ENCODE peak calls at places on chromosomes 2 and 18, in eight cellular contexts. W is cardiac muscle cell, O is thoracic aorta, P is left ventricle myocardium inferior, X is suprapubic skin, Z is Panc1, M is psoas muscle, H is NT2/D1. I is an unnamed sample.

GRCh38 chr2:71905205-71905604 is 242.5 kb downstream of the CYP26B1 start:
- DNase-seq in W (no peak), Z (no peak), M (no peak), X (no peak), P (no peak), H (no peak), O (no peak), I (no peak)

GRCh38 chr2:66532972-66533868 is 98.3 kb downstream of the MEIS1 start:
- DNase-seq in O (no peak), X (no peak), M (peak; percentile 18), P (no peak), H (no peak), W (no peak), Z (no peak), I (no peak)

GRCh38 chr2:85994421-85994777 is 105.6 kb upstream of the ST3GAL5 start:
- DNase-seq in O (no peak), H (no peak), W (no peak), Z (no peak), X (peak; percentile 11), M (no peak), P (no peak), I (no peak)

GRCh38 chr2:8115966-8116365 is 565.9 kb upstream of the ID2 start:
- DNase-seq in X (no peak), H (no peak), P (no peak), Z (no peak), O (no peak), M (no peak), W (no peak), I (no peak)

GRCh38 chr2:84713441-84713840 is 167.4 kb downstream of the TRABD2A start:
- DNase-seq in H (no peak), Z (no peak), O (no peak), P (no peak), W (no peak), X (no peak), M (no peak), I (no peak)

GRCh38 chr2:234290671-234291070 is 206.2 kb downstream of the ARL4C start:
- DNase-seq in Z (no peak), H (no peak), W (no peak), O (no peak), M (no peak), P (no peak), X (no peak), I (no peak)

GRCh38 chr2:67627456-67627855 is 230.3 kb downstream of the ETAA1 start:
- DNase-seq in O (no peak), X (no peak), W (no peak), Z (no peak), P (no peak), H (no peak), M (no peak), I (no peak)

GRCh38 chr18:49017813-49018552 is 67.2 kb upstream of the SMAD7 start:
- DNase-seq in M (no peak), H (no peak), W (no peak), O (no peak), X (peak; percentile 64), Z (no peak), P (no peak), I (peak; percentile 35)

GRCh38 chr2:47402805-47403691 is at the start of gene MSH2:
- DNase-seq in Z (peak; percentile 67), H (peak; percentile 98), P (peak; percentile 92), O (peak; percentile 49), W (peak; percentile 95), M (peak; percentile 92), X (peak; percentile 97), I (peak; percentile 98)

GRCh38 chr18:70288171-70288850 is 534 bp upstream of the SOCS6 start:
- DNase-seq in X (peak; percentile 80), H (no peak), M (peak; percentile 58), W (no peak), P (peak; percentile 52), O (no peak), Z (no peak), I (peak; percentile 88)

GRCh38 chr2:169276045-169276444 is 86.3 kb downstream of the LRP2 start:
- DNase-seq in W (peak; percentile 8), M (no peak), O (no peak), Z (no peak), X (no peak), H (no peak), P (no peak), I (no peak)

GRCh38 chr18:44936485-44936884 is 255.8 kb downstream of the SETBP1 start:
- DNase-seq in X (no peak), O (no peak), M (no peak), W (no peak), Z (no peak), P (no peak), H (no peak), I (no peak)

GRCh38 chr2:215899111-215900074 is 114.0 kb downstream of the MREG start:
- DNase-seq in M (no peak), W (no peak), X (no peak), O (no peak), H (no peak), P (no peak), Z (no peak), I (no peak)

GRCh38 chr18:49447810-49448745 is 12.4 kb downstream of the DYM start:
- DNase-seq in W (peak; percentile 69), P (no peak), H (peak; percentile 73), Z (no peak), X (no peak), O (no peak), M (no peak), I (peak; percentile 67)

GRCh38 chr2:644871-645270 is 32.3 kb downstream of the TMEM18 start:
- DNase-seq in O (no peak), M (no peak), P (no peak), X (peak; percentile 62), Z (no peak), W (no peak), H (no peak), I (no peak)

GRCh38 chr2:194100201-194100600 is 1556.8 kb upstream of the SLC39A10 start:
- DNase-seq in M (no peak), W (no peak), H (no peak), X (no peak), O (no peak), Z (no peak), P (no peak), I (no peak)

GRCh38 chr2:223101340-223102039 is 49.5 kb downstream of the KCNE4 start:
- DNase-seq in W (peak; percentile 36), M (no peak), Z (peak; percentile 10), P (no peak), H (peak; percentile 65), O (no peak), X (no peak), I (peak; percentile 67)

GRCh38 chr2:174963437-174964400 is 41.5 kb downstream of the CHN1 start:
- DNase-seq in W (peak; percentile 17), Z (no peak), M (no peak), P (no peak), H (no peak), X (no peak), O (no peak), I (no peak)

GRCh38 chr2:11498543-11499034 is 32.6 kb upstream of the E2F6 start:
- DNase-seq in P (peak; percentile 89), Z (no peak), H (no peak), O (no peak), X (peak; percentile 85), W (peak; percentile 20), M (peak; percentile 85), I (no peak)

GRCh38 chr18:74457743-74458465 is 796 bp upstream of the DIPK1C start:
- DNase-seq in H (no peak), O (no peak), X (no peak), P (peak; percentile 74), M (no peak), W (no peak), Z (no peak), I (no peak)

GRCh38 chr2:238915196-238915595 is 67.3 kb downstream of the TWIST2 start:
- DNase-seq in P (no peak), M (no peak), Z (no peak), O (no peak), X (peak; percentile 59), W (no peak), H (no peak), I (no peak)

GRCh38 chr18:45282101-45282812 is 333.0 kb upstream of the SLC14A2 start:
- DNase-seq in M (no peak), P (no peak), O (no peak), W (no peak), Z (no peak), H (no peak), X (no peak), I (peak; percentile 5)

GRCh38 chr2:140895378-140895777 is 1235.4 kb downstream of the LRP1B start:
- DNase-seq in O (no peak), W (peak; percentile 2), P (no peak), H (no peak), X (no peak), M (no peak), Z (no peak), I (no peak)

GRCh38 chr2:46747297-46747818 is 168.2 kb downstream of the MCFD2 start:
- DNase-seq in X (no peak), H (no peak), Z (no peak), P (no peak), M (no peak), O (no peak), W (no peak), I (no peak)

GRCh38 chr2:163733301-163733938 is 2.4 kb downstream of the FIGN start:
- DNase-seq in M (no peak), W (peak; percentile 52), O (no peak), Z (no peak), P (no peak), X (no peak), H (no peak), I (no peak)

GRCh38 chr2:25424426-25425028 is 82.8 kb upstream of the DNMT3A start:
- DNase-seq in X (no peak), Z (no peak), O (no peak), M (no peak), W (no peak), H (no peak), P (no peak), I (no peak)
- H3K36me3 ChIP-seq in X (no peaks in the 10 kb centered on the region), Z (no peaks in the 10 kb centered on the region), O (no peaks in the 10 kb centered on the region), M (no peaks in the 10 kb centered on the region), W (no peaks in the 10 kb centered on the region), H (no peaks in the 10 kb centered on the region), P (peaks cover under 1% of the 10 kb centered on the region), I (no peaks in the 10 kb centered on the region)

GRCh38 chr18:79681484-79682387 is 2.1 kb downstream of the CTDP1 start:
- DNase-seq in M (no peak), Z (no peak), P (no peak), H (no peak), X (no peak), O (no peak), W (no peak), I (no peak)
- H3K4me3 ChIP-seq in M (peak overlapping the region; percentile 74), Z (peak overlapping the region; percentile 84), P (peak overlapping the region; percentile 84), H (peak overlapping the region; percentile 92), X (peak overlapping the region; percentile 99), O (no peak overlapping the region), W (no peak overlapping the region), I (no peak overlapping the region)

DNA sequence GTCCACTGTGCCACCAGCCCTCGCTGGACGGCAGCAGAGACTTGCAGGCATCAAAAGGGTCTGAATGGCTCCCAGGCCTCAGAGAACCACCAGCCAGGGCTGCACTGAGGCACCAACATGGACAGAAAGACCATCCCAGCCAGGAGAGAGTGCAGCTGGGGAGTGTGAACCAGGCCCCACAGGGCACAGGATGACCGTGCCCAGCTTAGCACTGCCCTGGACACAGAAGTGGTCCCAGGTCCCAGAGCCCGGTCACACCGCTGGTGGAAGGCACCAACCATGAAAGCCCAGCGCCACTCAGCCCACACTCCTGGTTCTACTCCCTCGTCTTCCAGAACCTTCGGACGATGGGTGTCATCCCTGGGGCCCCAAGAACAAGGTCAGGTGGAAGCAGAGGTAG is 20.5 kb downstream of the AQP12A start:
- DNase-seq in O (no peak), Z (no peak), M (peak; percentile 4), H (no peak), X (no peak), P (no peak), W (no peak), I (no peak)
- H3K27me3 ChIP-seq in O (no peaks in the 10 kb centered on the region), Z (no peaks in the 10 kb centered on the region), M (peaks cover 19% of the 10 kb centered on the region), H (no peaks in the 10 kb centered on the region), X (peaks cover 48% of the 10 kb centered on the region), P (peaks cover 95% of the 10 kb centered on the region), W (no peaks in the 10 kb centered on the region), I (no peaks in the 10 kb centered on the region)

GRCh38 chr2:131062066-131062465 is 31.2 kb downstream of the FAM168B start:
- DNase-seq in Z (no peak), H (no peak), W (no peak), M (no peak), O (no peak), P (no peak), X (no peak), I (no peak)
- H3K36me3 ChIP-seq in Z (peaks cover 15% of the 10 kb centered on the region), H (peaks cover 62% of the 10 kb centered on the region), W (peaks cover 6% of the 10 kb centered on the region), M (peaks cover 10% of the 10 kb centered on the region), O (no peaks in the 10 kb centered on the region), P (peaks cover 27% of the 10 kb centered on the region), X (peaks cover 34% of the 10 kb centered on the region), I (peaks cover 5% of the 10 kb centered on the region)